ENCODE peak calls at places on chromosomes 1 and 21, in nine cellular contexts. V is stimulated activated CD4-positive, alpha-beta T cell treated with anti-CD3 and anti-CD28 coated beads, Interleukin-15, amount 100 ng/mL, for 1 hour; A is A549; I is NCI-H345; N is GM10248; L is brain microvascular endothelial cell; M is fibroblast of the conjunctiva; S is OCI-LY7; T is activated CD8-positive, alpha-beta memory T cell treated with anti-CD3 and anti-CD28 coated beads, Interleukin-2, amount 10 ng/mL, durations not matched to agents 7 days and 5 days. F is an unnamed sample.

GRCh38 chr1:39699419-39699818 is 8.2 kb upstream of the HPCAL4 start:
- DNase-seq in V (no peak), A (no peak), I (no peak), N (no peak), L (no peak), M (no peak), S (no peak), T (no peak), F (no peak)

GRCh38 chr21:35048183-35048601 is 910 bp downstream of the RUNX1 start:
- DNase-seq in V (no peak), A (no peak), I (no peak), N (no peak), L (no peak), M (no peak), S (peak), T (peak), F (no peak)

GRCh38 chr21:44521301-44521927 is 18.6 kb downstream of the KRTAP10-1 start:
- DNase-seq in V (no peak), A (no peak), I (no peak), N (no peak), L (no peak), M (no peak), S (no peak), T (no peak), F (no peak)

GRCh38 chr1:46477153-46477929 is 12.3 kb upstream of the DMBX1 start:
- DNase-seq in V (peak), A (peak), I (peak), N (peak), L (peak), M (peak), S (peak), T (peak), F (peak)

GRCh38 chr1:189803364-189803763 is 674.3 kb downstream of the BRINP3 start:
- DNase-seq in V (no peak), A (no peak), I (no peak), N (no peak), L (no peak), M (no peak), S (no peak), T (no peak), F (no peak)

GRCh38 chr1:41322835-41323234 is 38.4 kb upstream of the FOXO6 start:
- DNase-seq in V (no peak), A (peak), I (peak), N (peak), L (no peak), M (no peak), S (peak), T (peak), F (peak)

GRCh38 chr1:180927348-180927747 is 14.7 kb downstream of the KIAA1614 start:
- DNase-seq in V (no peak), A (no peak), I (peak), N (no peak), L (no peak), M (no peak), S (no peak), T (no peak), F (no peak)

GRCh38 chr21:39020751-39021474 is 162.3 kb downstream of the PSMG1 start:
- DNase-seq in V (no peak), A (no peak), I (no peak), N (no peak), L (peak), M (peak), S (no peak), T (no peak), F (no peak)

GRCh38 chr1:1777510-1777909 is 760 bp downstream of the NADK start:
- DNase-seq in V (no peak), A (no peak), I (peak), N (no peak), L (no peak), M (peak), S (peak), T (no peak), F (no peak)

GRCh38 chr1:174206148-174206826 is 47.0 kb downstream of the RABGAP1L start:
- DNase-seq in V (no peak), A (no peak), I (no peak), N (no peak), L (peak), M (no peak), S (no peak), T (no peak), F (no peak)

GRCh38 chr1:20867847-20868246 is 80.7 kb upstream of the HP1BP3 start:
- DNase-seq in V (no peak), A (no peak), I (no peak), N (no peak), L (no peak), M (peak), S (no peak), T (no peak), F (no peak)